ENCODE peak calls at places on chromosomes 16 and 17, in seven cellular contexts. One of them, this sample, is unnamed.
A peak's percentile ranks its signal among the peaks of the same experiment; 100 is the strongest.

GRCh38 chr17:21452377-21453143 is 76.4 kb downstream of the KCNJ12 start:
- DNase-seq in HepG2: peak; percentile 13
- DNase-seq in SK-N-SH: no peak
- DNase-seq in H1: peak; percentile 69
- DNase-seq in K562: peak; percentile 23
- DNase-seq in GM12878: no peak
- DNase-seq in GM12892: no peak
- DNase-seq in this sample: no peak

GRCh38 chr17:49576121-49576905 is 642 bp downstream of the NXPH3 start:
- DNase-seq in HepG2: no peak
- DNase-seq in SK-N-SH: peak; percentile 93
- DNase-seq in H1: peak; percentile 87
- DNase-seq in K562: peak; percentile 86
- DNase-seq in GM12878: no peak
- DNase-seq in GM12892: no peak
- DNase-seq in this sample: no peak

GRCh38 chr16:11224096-11224893 is 31.7 kb downstream of the SOCS1 start:
- DNase-seq in HepG2: peak; percentile 55
- DNase-seq in SK-N-SH: no peak
- DNase-seq in H1: no peak
- DNase-seq in K562: peak; percentile 85
- DNase-seq in GM12878: peak; percentile 57
- DNase-seq in GM12892: peak; percentile 75
- DNase-seq in this sample: peak; percentile 68

GRCh38 chr16:30761427-30761927 is 385 bp downstream of the CFAP119 start:
- DNase-seq in HepG2: no peak
- DNase-seq in SK-N-SH: peak; percentile 72
- DNase-seq in H1: peak; percentile 61
- DNase-seq in K562: peak; percentile 58
- DNase-seq in GM12878: no peak
- DNase-seq in GM12892: peak; percentile 58
- DNase-seq in this sample: peak; percentile 49

GRCh38 chr16:5042574-5043171 is 8.9 kb upstream of the NAGPA start:
- DNase-seq in HepG2: peak; percentile 73
- DNase-seq in SK-N-SH: no peak
- DNase-seq in H1: no peak
- DNase-seq in K562: no peak
- DNase-seq in GM12878: no peak
- DNase-seq in GM12892: no peak
- DNase-seq in this sample: no peak

GRCh38 chr16:10085078-10085798 is 97.0 kb downstream of the GRIN2A start:
- DNase-seq in HepG2: no peak
- DNase-seq in SK-N-SH: no peak
- DNase-seq in H1: no peak
- DNase-seq in K562: no peak
- DNase-seq in GM12878: no peak
- DNase-seq in GM12892: no peak
- DNase-seq in this sample: no peak

GRCh38 chr17:44921122-44921882 is 6.0 kb upstream of the GFAP start:
- DNase-seq in HepG2: no peak
- DNase-seq in SK-N-SH: peak; percentile 81
- DNase-seq in H1: peak; percentile 73
- DNase-seq in K562: peak; percentile 74
- DNase-seq in GM12878: no peak
- DNase-seq in GM12892: no peak
- DNase-seq in this sample: no peak

GRCh38 chr16:50683689-50684374 is 2.7 kb upstream of the SNX20 start:
- DNase-seq in HepG2: no peak
- DNase-seq in SK-N-SH: no peak
- DNase-seq in H1: no peak
- DNase-seq in K562: no peak
- DNase-seq in GM12878: peak; percentile 87
- DNase-seq in GM12892: peak; percentile 56
- DNase-seq in this sample: no peak

GRCh38 chr16:59905628-59906027 is 1171.5 kb upstream of the GOT2 start:
- DNase-seq in HepG2: no peak
- DNase-seq in SK-N-SH: no peak
- DNase-seq in H1: no peak
- DNase-seq in K562: no peak
- DNase-seq in GM12878: no peak
- DNase-seq in GM12892: no peak
- DNase-seq in this sample: no peak

GRCh38 chr17:9612016-9612415 is 33.3 kb upstream of the USP43 start:
- DNase-seq in HepG2: no peak
- DNase-seq in SK-N-SH: no peak
- DNase-seq in H1: no peak
- DNase-seq in K562: no peak
- DNase-seq in GM12878: no peak
- DNase-seq in GM12892: no peak
- DNase-seq in this sample: no peak

GRCh38 chr16:12507366-12507765 is 296.3 kb downstream of the CPPED1 start:
- DNase-seq in HepG2: no peak
- DNase-seq in SK-N-SH: no peak
- DNase-seq in H1: no peak
- DNase-seq in K562: no peak
- DNase-seq in GM12878: no peak
- DNase-seq in GM12892: no peak
- DNase-seq in this sample: no peak

GRCh38 chr17:35046740-35047283 is 16.7 kb downstream of the RFFL start:
- DNase-seq in HepG2: peak; percentile 63
- DNase-seq in SK-N-SH: peak; percentile 54
- DNase-seq in H1: no peak
- DNase-seq in K562: no peak
- DNase-seq in GM12878: peak; percentile 81
- DNase-seq in GM12892: no peak
- DNase-seq in this sample: peak; percentile 53

GRCh38 chr16:11072420-11073153 is 128.2 kb downstream of the CLEC16A start:
- DNase-seq in HepG2: no peak
- DNase-seq in SK-N-SH: no peak
- DNase-seq in H1: no peak
- DNase-seq in K562: no peak
- DNase-seq in GM12878: no peak
- DNase-seq in GM12892: no peak
- DNase-seq in this sample: no peak

GRCh38 chr17:78879679-78880186 is 23.3 kb downstream of the CEP295NL start:
- DNase-seq in HepG2: no peak
- DNase-seq in SK-N-SH: peak; percentile 76
- DNase-seq in H1: no peak
- DNase-seq in K562: peak; percentile 44
- DNase-seq in GM12878: no peak
- DNase-seq in GM12892: no peak
- DNase-seq in this sample: no peak

GRCh38 chr17:34503804-34504203 is 75.6 kb upstream of the TMEM132E start:
- DNase-seq in HepG2: no peak
- DNase-seq in SK-N-SH: no peak
- DNase-seq in H1: no peak
- DNase-seq in K562: no peak
- DNase-seq in GM12878: no peak
- DNase-seq in GM12892: no peak
- DNase-seq in this sample: no peak

GRCh38 chr17:77556408-77557068 is 402.0 kb upstream of the TNRC6C start:
- DNase-seq in HepG2: no peak
- DNase-seq in SK-N-SH: no peak
- DNase-seq in H1: no peak
- DNase-seq in K562: no peak
- DNase-seq in GM12878: no peak
- DNase-seq in GM12892: no peak
- DNase-seq in this sample: no peak

GRCh38 chr17:64320613-64321553 is 57.8 kb upstream of the TEX2 start:
- DNase-seq in HepG2: peak; percentile 79
- DNase-seq in SK-N-SH: peak; percentile 88
- DNase-seq in H1: peak; percentile 74
- DNase-seq in K562: peak; percentile 83
- DNase-seq in GM12878: no peak
- DNase-seq in GM12892: peak; percentile 50
- DNase-seq in this sample: peak; percentile 55

GRCh38 chr17:34725008-34725407 is 145.6 kb downstream of the TMEM132E start:
- DNase-seq in HepG2: no peak
- DNase-seq in SK-N-SH: no peak
- DNase-seq in H1: no peak
- DNase-seq in K562: no peak
- DNase-seq in GM12878: no peak
- DNase-seq in GM12892: no peak
- DNase-seq in this sample: no peak

GRCh38 chr16:27240948-27241531 is 27.5 kb downstream of the NSMCE1 start:
- DNase-seq in HepG2: no peak
- DNase-seq in SK-N-SH: no peak
- DNase-seq in H1: no peak
- DNase-seq in K562: no peak
- DNase-seq in GM12878: no peak
- DNase-seq in GM12892: no peak
- DNase-seq in this sample: no peak

GRCh38 chr17:65173284-65173793 is 36.2 kb downstream of the RGS9 start:
- DNase-seq in HepG2: no peak
- DNase-seq in SK-N-SH: peak; percentile 71
- DNase-seq in H1: peak; percentile 49
- DNase-seq in K562: peak; percentile 88
- DNase-seq in GM12878: no peak
- DNase-seq in GM12892: no peak
- DNase-seq in this sample: no peak

GRCh38 chr17:17151962-17152361 is 54.2 kb downstream of the PLD6 start:
- DNase-seq in HepG2: no peak
- DNase-seq in SK-N-SH: no peak
- DNase-seq in H1: no peak
- DNase-seq in K562: no peak
- DNase-seq in GM12878: no peak
- DNase-seq in GM12892: no peak
- DNase-seq in this sample: no peak

GRCh38 chr16:29898135-29898534 is 1.2 kb downstream of the SEZ6L2 start:
- DNase-seq in HepG2: no peak
- DNase-seq in SK-N-SH: peak; percentile 65
- DNase-seq in H1: no peak
- DNase-seq in K562: no peak
- DNase-seq in GM12878: no peak
- DNase-seq in GM12892: no peak
- DNase-seq in this sample: no peak

GRCh38 chr17:18356624-18357023 is 6.7 kb downstream of the SHMT1 start:
- DNase-seq in HepG2: no peak
- DNase-seq in SK-N-SH: no peak
- DNase-seq in H1: no peak
- DNase-seq in K562: no peak
- DNase-seq in GM12878: no peak
- DNase-seq in GM12892: no peak
- DNase-seq in this sample: no peak

GRCh38 chr16:57412584-57412983 is 8.0 kb downstream of the CCL17 start:
- DNase-seq in HepG2: no peak
- DNase-seq in SK-N-SH: no peak
- DNase-seq in H1: no peak
- DNase-seq in K562: no peak
- DNase-seq in GM12878: no peak
- DNase-seq in GM12892: no peak
- DNase-seq in this sample: no peak

GRCh38 chr16:23071202-23072083 is 77.8 kb downstream of the USP31 start:
- DNase-seq in HepG2: no peak
- DNase-seq in SK-N-SH: no peak
- DNase-seq in H1: no peak
- DNase-seq in K562: no peak
- DNase-seq in GM12878: no peak
- DNase-seq in GM12892: no peak
- DNase-seq in this sample: no peak

GRCh38 chr16:77711775-77712174 is 10.5 kb upstream of the NUDT7 start:
- DNase-seq in HepG2: peak; percentile 52
- DNase-seq in SK-N-SH: no peak
- DNase-seq in H1: no peak
- DNase-seq in K562: no peak
- DNase-seq in GM12878: no peak
- DNase-seq in GM12892: no peak
- DNase-seq in this sample: no peak
- TF ChIP-seq TAF1 in HepG2: no peak
- TF ChIP-seq TAF1 in SK-N-SH: no peak
- TF ChIP-seq TAF1 in H1: no peak
- TF ChIP-seq TAF1 in K562: no peak
- TF ChIP-seq TAF1 in GM12878: no peak
- TF ChIP-seq TAF1 in GM12892: no peak
- TF ChIP-seq TAF1 in this sample: no peak

GRCh38 chr17:7403043-7403901 is 625 bp downstream of the TMEM256 start:
- DNase-seq in HepG2: peak; percentile 79
- DNase-seq in SK-N-SH: peak; percentile 86
- DNase-seq in H1: peak; percentile 76
- DNase-seq in K562: peak; percentile 57
- DNase-seq in GM12878: no peak
- DNase-seq in GM12892: no peak
- DNase-seq in this sample: no peak
- TF ChIP-seq TAF1 in HepG2: no peak
- TF ChIP-seq TAF1 in SK-N-SH: no peak
- TF ChIP-seq TAF1 in H1: no peak
- TF ChIP-seq TAF1 in K562: no peak
- TF ChIP-seq TAF1 in GM12878: no peak
- TF ChIP-seq TAF1 in GM12892: no peak
- TF ChIP-seq TAF1 in this sample: no peak

GRCh38 chr17:58402679-58403078 is 14.7 kb downstream of the RNF43 start:
- DNase-seq in HepG2: no peak
- DNase-seq in SK-N-SH: no peak
- DNase-seq in H1: no peak
- DNase-seq in K562: no peak
- DNase-seq in GM12878: no peak
- DNase-seq in GM12892: no peak
- DNase-seq in this sample: no peak
- TF ChIP-seq TAF1 in HepG2: no peak
- TF ChIP-seq TAF1 in SK-N-SH: no peak
- TF ChIP-seq TAF1 in H1: no peak
- TF ChIP-seq TAF1 in K562: no peak
- TF ChIP-seq TAF1 in GM12878: no peak
- TF ChIP-seq TAF1 in GM12892: no peak
- TF ChIP-seq TAF1 in this sample: no peak

GRCh38 chr17:74892013-74892841 is 1.2 kb downstream of the FADS6 start:
- DNase-seq in HepG2: no peak
- DNase-seq in SK-N-SH: peak; percentile 72
- DNase-seq in H1: no peak
- DNase-seq in K562: no peak
- DNase-seq in GM12878: no peak
- DNase-seq in GM12892: no peak
- DNase-seq in this sample: no peak
- TF ChIP-seq TAF1 in HepG2: no peak
- TF ChIP-seq TAF1 in SK-N-SH: no peak
- TF ChIP-seq TAF1 in H1: no peak
- TF ChIP-seq TAF1 in K562: no peak
- TF ChIP-seq TAF1 in GM12878: no peak
- TF ChIP-seq TAF1 in GM12892: no peak
- TF ChIP-seq TAF1 in this sample: no peak

This sample was measured in GM12891.